ENCODE peak calls at places on chromosome 11, in ten cellular contexts. O is stomach; R is fibroblast of pulmonary artery; E is H1; W is activated CD8-positive, alpha-beta T cell treated with anti-CD3 and anti-CD28 coated beads for 36 hours; C is foreskin fibroblast; P is MCF 10A; I is spleen; S is cardiac fibroblast; L is coronary artery. Z is an unnamed sample.

GRCh38 chr11:111452146-111452545 is 60.0 kb downstream of the BTG4 start:
- DNase-seq in R (no peak), P (no peak), S (no peak), O (no peak), C (peak), E (no peak), W (no peak), L (no peak), I (no peak), Z (no peak)

GRCh38 chr11:112558691-112559090 is 298.0 kb upstream of the PLET1 start:
- DNase-seq in O (no peak), E (no peak), C (no peak), W (no peak), P (no peak), S (peak), I (no peak), L (no peak), R (peak), Z (no peak)

GRCh38 chr11:126318642-126319373 is 14.9 kb downstream of the DCPS start:
- DNase-seq in P (peak), E (no peak), O (no peak), R (peak), C (peak), I (no peak), W (peak), L (no peak), S (peak), Z (peak)

GRCh38 chr11:85809881-85810280 is 1.1 kb downstream of the SYTL2 start:
- DNase-seq in I (no peak), E (no peak), W (peak), S (no peak), P (no peak), L (no peak), R (no peak), C (peak), O (no peak), Z (peak)

GRCh38 chr11:27456140-27456801 is 16.3 kb downstream of the LGR4 start:
- DNase-seq in I (no peak), S (peak), E (no peak), L (no peak), P (peak), R (peak), C (peak), W (no peak), O (no peak), Z (no peak)

GRCh38 chr11:65329944-65330403 is 3.7 kb upstream of the DPF2 start:
- DNase-seq in C (peak), P (peak), R (peak), S (peak), O (peak), L (no peak), W (peak), E (no peak), I (peak), Z (peak)

GRCh38 chr11:10529279-10529678 is 11.7 kb downstream of the RNF141 start:
- DNase-seq in E (no peak), W (no peak), P (no peak), C (peak), S (no peak), L (no peak), I (no peak), O (no peak), R (no peak), Z (no peak)

GRCh38 chr11:21888814-21889213 is 304.1 kb upstream of the ANO5 start:
- DNase-seq in I (no peak), E (no peak), S (no peak), P (peak), O (no peak), W (no peak), C (no peak), L (no peak), R (no peak), Z (no peak)

GRCh38 chr11:67581469-67581868 is 2.1 kb upstream of the GSTP1 start:
- DNase-seq in O (peak), L (no peak), S (no peak), C (no peak), R (no peak), E (no peak), P (no peak), W (no peak), I (peak), Z (no peak)

GRCh38 chr11:123086315-123086714 is 24.4 kb upstream of the HSPA8 start:
- DNase-seq in S (no peak), W (no peak), C (peak), P (no peak), O (no peak), E (no peak), I (no peak), L (no peak), R (no peak), Z (no peak)

GRCh38 chr11:84884836-84885235 is 742.3 kb downstream of the DLG2 start:
- DNase-seq in O (no peak), P (no peak), R (no peak), C (no peak), W (no peak), L (no peak), E (no peak), S (no peak), I (no peak), Z (no peak)

GRCh38 chr11:111960916-111961315 is 23.8 kb downstream of the DIXDC1 start:
- DNase-seq in S (no peak), E (no peak), O (peak), P (peak), L (no peak), W (no peak), C (peak), I (no peak), R (no peak), Z (no peak)

GRCh38 chr11:28133146-28133545 is 25.0 kb downstream of the METTL15 start:
- DNase-seq in E (no peak), C (peak), R (peak), L (no peak), O (no peak), I (no peak), P (peak), W (no peak), S (no peak), Z (no peak)

GRCh38 chr11:65445604-65446445 is 23.2 kb downstream of the NEAT1 start:
- DNase-seq in W (no peak), C (peak), R (peak), L (peak), P (peak), S (peak), E (no peak), I (peak), O (peak), Z (no peak)

GRCh38 chr11:115581871-115582639 is 77.8 kb upstream of the CADM1 start:
- DNase-seq in E (peak), C (no peak), R (no peak), O (no peak), W (no peak), I (no peak), P (no peak), L (no peak), S (no peak), Z (peak)

GRCh38 chr11:83132191-83132590 is 24.7 kb upstream of the PCF11 start:
- DNase-seq in I (no peak), O (no peak), W (no peak), R (no peak), C (no peak), P (no peak), E (no peak), L (no peak), S (no peak), Z (no peak)

GRCh38 chr11:10584071-10584501 is 15.6 kb upstream of the LYVE1 start:
- DNase-seq in W (no peak), O (no peak), E (no peak), I (no peak), L (no peak), P (no peak), R (peak), S (peak), C (no peak), Z (no peak)

GRCh38 chr11:113668255-113668654 is 37.9 kb downstream of the TMPRSS5 start:
- DNase-seq in O (no peak), C (no peak), L (no peak), R (no peak), E (no peak), P (no peak), S (no peak), W (no peak), I (no peak), Z (no peak)

GRCh38 chr11:78253797-78254196 is 65.1 kb downstream of the USP35 start:
- DNase-seq in S (no peak), E (no peak), I (no peak), R (no peak), O (no peak), C (peak), L (no peak), P (no peak), W (no peak), Z (no peak)

GRCh38 chr11:76615950-76616349 is 54.6 kb downstream of the LRRC32 start:
- DNase-seq in S (peak), C (peak), P (peak), E (no peak), I (peak), L (peak), R (peak), O (peak), W (no peak), Z (no peak)

GRCh38 chr11:18650859-18651557 is 16.9 kb upstream of the SPTY2D1 start:
- DNase-seq in I (no peak), C (peak), W (peak), L (no peak), S (peak), P (peak), O (peak), R (peak), E (peak), Z (peak)

DNA sequence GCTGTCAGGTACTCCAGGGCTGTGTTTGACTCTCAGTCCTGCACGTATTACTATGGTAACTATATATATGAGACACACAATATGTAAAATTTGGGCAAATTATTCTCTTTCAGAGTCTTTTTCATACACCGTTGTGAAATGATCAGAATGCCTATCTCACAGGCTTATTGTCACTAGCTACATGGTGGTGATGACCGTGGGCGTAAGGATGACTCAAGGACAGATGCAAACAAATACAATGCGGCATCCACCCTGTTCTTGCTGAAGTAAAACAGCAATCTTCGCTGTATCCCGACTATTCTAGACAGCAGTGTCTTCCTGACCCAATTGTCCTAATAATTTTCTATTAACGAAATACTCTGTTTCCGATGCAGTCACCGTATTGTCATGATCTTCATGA is 79.5 kb downstream of the ZC3H12C start:
- DNase-seq in C (no peak), W (peak), S (no peak), E (no peak), O (no peak), I (no peak), L (no peak), P (no peak), R (no peak), Z (no peak)
- TF ChIP-seq CTCF in C (no peak), W (no peak), S (no peak), E (no peak), O (no peak), I (no peak), L (no peak), P (no peak), R (no peak), Z (no peak)

GRCh38 chr11:45805305-45806071 is 539 bp downstream of the SLC35C1 start:
- DNase-seq in L (no peak), E (no peak), P (peak), W (no peak), I (peak), R (peak), C (peak), O (peak), S (peak), Z (peak)

GRCh38 chr11:45802531-45803317 is 2.2 kb upstream of the SLC35C1 start:
- DNase-seq in L (no peak), I (peak), O (peak), P (no peak), E (no peak), C (no peak), R (no peak), S (no peak), W (no peak), Z (no peak)

GRCh38 chr11:45806072-45806933 is 1.4 kb downstream of the SLC35C1 start:
- DNase-seq in L (no peak), P (no peak), W (no peak), R (no peak), C (no peak), E (no peak), S (no peak), O (no peak), I (no peak), Z (no peak)

GRCh38 chr11:45803981-45804805 is 756 bp upstream of the SLC35C1 start:
- DNase-seq in C (peak), R (peak), W (peak), L (peak), I (peak), P (peak), E (no peak), O (peak), S (peak), Z (peak)

DNA sequence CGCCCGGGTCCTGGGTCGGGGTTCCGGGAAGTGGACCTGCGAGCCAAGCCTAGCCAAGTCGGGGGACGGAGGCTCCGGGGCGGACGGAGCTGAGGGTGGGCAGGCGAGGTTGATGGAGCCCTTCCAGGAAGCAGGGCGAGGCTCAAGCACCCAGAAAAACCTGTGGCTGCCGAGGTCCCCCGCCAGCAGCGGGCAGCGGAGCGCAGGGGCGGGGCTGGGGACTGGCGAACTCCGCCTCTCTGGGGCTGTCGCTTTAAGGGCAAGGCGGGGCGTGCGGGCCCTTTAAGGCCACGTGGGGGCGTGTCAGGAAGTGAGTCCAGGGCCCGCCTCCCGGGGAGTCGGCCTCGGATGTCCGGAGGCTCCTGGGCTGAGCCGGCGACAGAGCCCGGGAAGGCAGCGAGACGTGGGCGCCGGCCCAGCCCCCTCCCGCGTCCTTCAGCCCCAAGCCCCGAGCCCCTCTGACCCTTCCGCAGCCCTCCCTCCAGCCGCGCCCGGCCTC is at the start of gene SLC35C1:
- DNase-seq in C (peak), S (peak), I (peak), P (peak), E (peak), W (peak), L (peak), R (peak), O (peak), Z (peak)
- TF ChIP-seq CTCF in C (no peak), S (peak), I (peak), P (no peak), E (no peak), W (no peak), L (no peak), R (no peak), O (no peak), Z (no peak)

DNA sequence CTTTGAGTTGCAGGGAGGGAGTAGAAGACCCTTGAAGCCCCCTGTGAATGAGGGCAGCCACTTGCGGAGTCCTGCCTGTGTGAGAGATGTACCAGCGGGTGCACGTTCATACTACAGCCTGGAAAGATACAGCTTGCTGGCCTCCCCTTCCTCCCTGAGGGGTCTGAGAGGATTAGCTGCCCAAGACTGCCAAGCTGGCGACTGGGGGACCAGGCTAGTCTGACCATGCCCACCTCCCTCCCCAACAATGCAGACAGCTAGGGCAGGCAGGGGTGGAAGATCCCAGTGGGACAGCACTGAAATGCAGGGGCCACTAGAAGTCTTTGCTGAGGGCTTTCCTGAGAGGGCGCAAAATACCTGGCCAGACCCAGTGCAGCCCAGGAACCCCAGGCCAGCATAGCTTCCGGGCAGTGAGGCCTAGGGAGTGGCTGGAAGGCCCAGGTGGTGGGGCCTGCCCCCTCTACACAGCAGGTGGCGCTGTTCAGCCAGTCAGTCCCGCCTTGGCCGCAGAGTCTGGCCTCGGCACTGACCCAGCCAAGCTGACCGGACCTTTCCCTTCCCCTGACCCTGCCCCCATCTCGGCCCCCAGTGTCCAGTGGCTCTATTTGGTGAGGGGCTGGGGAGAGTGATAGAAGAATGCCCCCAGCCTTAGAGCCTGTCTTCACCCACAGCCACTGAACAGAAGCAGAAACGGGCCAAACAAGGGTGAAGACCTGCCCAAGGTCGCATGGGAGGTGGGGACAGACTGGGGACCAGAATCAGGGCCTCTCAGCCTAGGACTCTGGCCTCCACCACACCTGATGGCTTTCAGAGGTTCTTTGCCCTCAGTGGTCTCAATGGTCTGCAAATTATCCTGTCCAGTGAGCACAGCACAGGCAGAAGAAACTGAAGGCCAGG is 4.8 kb upstream of the MYRF start:
- DNase-seq in R (peak), W (peak), E (peak), O (peak), P (peak), I (peak), C (peak), S (peak), L (no peak), Z (peak)
- TF ChIP-seq CTCF in R (peak), W (peak), E (no peak), O (peak), P (peak), I (peak), C (peak), S (peak), L (peak), Z (peak)

GRCh38 chr11:131392528-131393255 is 22.3 kb downstream of the NTM start:
- DNase-seq in L (no peak), R (no peak), P (no peak), E (peak), S (peak), O (no peak), C (no peak), I (no peak), W (no peak), Z (peak)
- TF ChIP-seq CTCF in L (no peak), R (no peak), P (no peak), E (no peak), S (no peak), O (no peak), C (no peak), I (no peak), W (no peak), Z (peak)

GRCh38 chr11:69705901-69706787 is 2.3 kb upstream of the FGF19 start:
- DNase-seq in I (peak), P (no peak), O (no peak), C (no peak), W (no peak), R (no peak), E (no peak), S (no peak), L (no peak), Z (no peak)

GRCh38 chr11:69707156-69707555 is 3.3 kb upstream of the FGF19 start:
- DNase-seq in C (no peak), I (no peak), L (no peak), P (peak), S (no peak), W (no peak), O (peak), R (no peak), E (no peak), Z (no peak)

GRCh38 chr11:69711824-69712801 is 8.3 kb upstream of the FGF19 start:
- DNase-seq in C (no peak), L (no peak), I (peak), S (no peak), P (no peak), O (no peak), E (no peak), W (peak), R (no peak), Z (no peak)

GRCh38 chr11:69705246-69705856 is 1.5 kb upstream of the FGF19 start:
- DNase-seq in E (no peak), W (no peak), S (no peak), L (no peak), I (no peak), R (no peak), O (no peak), C (no peak), P (no peak), Z (no peak)

GRCh38 chr11:69708731-69709401 is 5.0 kb upstream of the FGF19 start:
- DNase-seq in I (no peak), R (no peak), S (no peak), O (no peak), P (no peak), L (no peak), C (no peak), E (no peak), W (no peak), Z (peak)
- TF ChIP-seq CTCF in I (no peak), R (no peak), S (no peak), O (no peak), P (no peak), L (no peak), C (no peak), E (no peak), W (no peak), Z (peak)

DNA sequence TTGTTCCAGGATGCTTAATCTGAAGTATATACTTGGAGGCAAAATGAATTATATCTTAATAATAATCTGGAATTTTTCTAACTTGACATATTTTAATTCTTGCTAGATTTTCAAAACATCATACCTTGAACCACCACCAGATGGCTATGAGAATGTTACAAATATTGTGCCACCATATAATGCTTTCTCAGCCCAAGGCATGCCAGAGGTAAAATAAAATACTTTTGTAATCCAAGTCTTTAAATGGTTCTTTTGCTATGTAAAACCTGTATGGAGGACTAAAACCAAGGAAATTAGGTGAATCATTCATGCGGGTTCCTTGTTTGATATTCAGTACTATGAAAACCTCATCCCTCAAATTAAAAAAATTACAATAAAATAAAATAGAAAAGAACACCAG is 14.4 kb downstream of the NAALAD2 start:
- DNase-seq in S (no peak), E (no peak), R (peak), O (no peak), I (no peak), C (peak), W (no peak), L (no peak), P (no peak), Z (no peak)
- TF ChIP-seq CTCF in S (peak), E (no peak), R (peak), O (no peak), I (no peak), C (no peak), W (peak), L (no peak), P (no peak), Z (no peak)

GRCh38 chr11:12764187-12764914 is 90.1 kb downstream of the TEAD1 start:
- DNase-seq in O (no peak), I (no peak), P (no peak), L (no peak), C (no peak), R (no peak), S (no peak), E (no peak), W (no peak), Z (peak)

GRCh38 chr11:12762283-12762682 is 88.1 kb downstream of the TEAD1 start:
- DNase-seq in P (no peak), W (no peak), E (no peak), S (no peak), C (no peak), L (no peak), R (no peak), I (no peak), O (no peak), Z (no peak)

GRCh38 chr11:12757416-12757815 is 83.2 kb downstream of the TEAD1 start:
- DNase-seq in P (no peak), C (no peak), S (peak), E (no peak), W (no peak), I (no peak), L (no peak), R (no peak), O (no peak), Z (no peak)

GRCh38 chr11:12762696-12763324 is 88.6 kb downstream of the TEAD1 start:
- DNase-seq in S (no peak), E (no peak), O (no peak), L (no peak), C (no peak), I (no peak), W (no peak), P (no peak), R (no peak), Z (no peak)

GRCh38 chr11:12761029-12761428 is 86.8 kb downstream of the TEAD1 start:
- DNase-seq in L (no peak), E (no peak), O (no peak), C (peak), I (no peak), P (peak), R (peak), S (peak), W (no peak), Z (no peak)
- TF ChIP-seq CTCF in L (no peak), E (no peak), O (no peak), C (peak), I (no peak), P (no peak), R (peak), S (peak), W (no peak), Z (no peak)

Z was measured in WERI-Rb-1.